ENCODE peak calls at places on chromosome 15, in five cellular contexts. R, D, G, Z and K are unnamed samples.

GRCh38 chr15:95874625-95875024 is 455.9 kb upstream of the NR2F2 start:
- DNase-seq in D (no peak), R (no peak), G (no peak), Z (peak; percentile 48), K (no peak)

GRCh38 chr15:48426941-48427340 is 95.7 kb downstream of the DUT start:
- DNase-seq in R (no peak), D (no peak), G (no peak), Z (no peak), K (no peak)

GRCh38 chr15:87477759-87478687 is 778.5 kb downstream of the NTRK3 start:
- DNase-seq in D (no peak), G (peak; percentile 8), Z (no peak), R (no peak), K (peak; percentile 67)

GRCh38 chr15:48112242-48112641 is 8.5 kb upstream of the SLC24A5 start:
- DNase-seq in D (no peak), Z (no peak), G (peak; percentile 22), R (no peak), K (no peak)

GRCh38 chr15:27906802-27907201 is 192.3 kb downstream of the OCA2 start:
- DNase-seq in G (no peak), Z (no peak), R (no peak), D (no peak), K (no peak)

GRCh38 chr15:73800662-73801345 is 47.7 kb upstream of the INSYN1 start:
- DNase-seq in R (no peak), D (no peak), Z (peak; percentile 79), G (peak; percentile 24), K (peak; percentile 63)

GRCh38 chr15:99137111-99137546 is 32.2 kb downstream of the SYNM start:
- DNase-seq in D (no peak), Z (no peak), R (no peak), G (peak; percentile 32), K (no peak)

GRCh38 chr15:56211064-56211463 is 32.6 kb downstream of the RFX7 start:
- DNase-seq in D (no peak), R (no peak), Z (no peak), G (no peak), K (no peak)

GRCh38 chr15:41774873-41775417 is 661 bp downstream of the MAPKBP1 start:
- DNase-seq in Z (no peak), R (peak; percentile 20), G (no peak), D (no peak), K (no peak)

GRCh38 chr15:90419738-90420487 is 31.9 kb downstream of the IQGAP1 start:
- DNase-seq in G (no peak), D (no peak), Z (peak; percentile 87), R (no peak), K (no peak)

GRCh38 chr15:33742807-33743206 is 225.5 kb upstream of the CHRM5 start:
- DNase-seq in Z (no peak), G (no peak), D (no peak), R (no peak), K (no peak)

GRCh38 chr15:90221251-90221900 is 12.4 kb downstream of the CIB1 start:
- DNase-seq in G (peak; percentile 54), D (no peak), Z (peak; percentile 79), R (peak; percentile 37), K (peak; percentile 82)

GRCh38 chr15:53114960-53115359 is 324.8 kb upstream of the ONECUT1 start:
- DNase-seq in G (no peak), R (no peak), D (no peak), Z (no peak), K (no peak)

GRCh38 chr15:100929641-100930042 is 10.5 kb downstream of the LRRK1 start:
- DNase-seq in D (no peak), R (no peak), G (no peak), Z (no peak), K (no peak)

GRCh38 chr15:100879461-100880138 is at the start of gene ALDH1A3:
- DNase-seq in G (no peak), D (no peak), Z (peak; percentile 77), R (peak; percentile 19), K (no peak)

GRCh38 chr15:77821188-77821958 is 188.7 kb upstream of the LINGO1 start:
- DNase-seq in D (no peak), Z (peak; percentile 85), G (peak; percentile 67), R (peak; percentile 49), K (peak; percentile 60)

GRCh38 chr15:91853968-91854943 is 748 bp downstream of the SLCO3A1 start:
- DNase-seq in R (peak; percentile 43), D (no peak), G (peak; percentile 39), Z (peak; percentile 71), K (no peak)